ENCODE peak calls at places on chromosomes 2 and 18, in six cellular contexts. C is substantia nigra; K is stomach; L is PC-3; Y is CD4-positive, alpha-beta T cell; S is AG04450. H is an unnamed sample.

GRCh38 chr18:78927156-78927555 is 52.5 kb upstream of the SALL3 start:
- DNase-seq in L (no peak), K (no peak), Y (no peak), C (no peak), S (no peak), H (no peak)

GRCh38 chr18:59024829-59025228 is 114.9 kb upstream of the SEC11C start:
- DNase-seq in K (no peak), Y (no peak), L (no peak), C (no peak), S (peak; percentile 33), H (no peak)

GRCh38 chr2:42976400-42976799 is 184.0 kb upstream of the HAAO start:
- DNase-seq in Y (no peak), S (no peak), K (no peak), L (no peak), C (no peak), H (no peak)

GRCh38 chr2:214201892-214202291 is 209.0 kb upstream of the VWC2L start:
- DNase-seq in Y (no peak), K (no peak), S (no peak), L (no peak), C (no peak), H (no peak)

GRCh38 chr18:5052491-5052890 is 144.6 kb downstream of the AKAIN1 start:
- DNase-seq in L (no peak), Y (no peak), C (no peak), K (no peak), S (no peak), H (peak; percentile 2)

GRCh38 chr2:172179045-172179742 is 76.5 kb upstream of the DLX2 start:
- DNase-seq in S (no peak), C (no peak), Y (no peak), L (peak; percentile 88), K (no peak), H (no peak)

GRCh38 chr2:186558512-186559276 is 31.2 kb upstream of the ITGAV start:
- DNase-seq in Y (no peak), L (peak; percentile 12), C (no peak), S (no peak), K (no peak), H (no peak)

GRCh38 chr18:67217551-67218166 is 298.9 kb downstream of the DSEL start:
- DNase-seq in S (peak; percentile 61), C (no peak), K (peak; percentile 42), Y (peak; percentile 37), L (peak; percentile 73), H (no peak)

GRCh38 chr2:2184549-2185249 is 146.4 kb downstream of the MYT1L start:
- DNase-seq in L (no peak), Y (no peak), K (no peak), C (no peak), S (no peak), H (peak; percentile 42)

GRCh38 chr2:232483296-232483922 is 4.2 kb downstream of the ECEL1 start:
- DNase-seq in S (no peak), L (no peak), C (no peak), Y (no peak), K (no peak), H (no peak)

GRCh38 chr2:42964444-42965081 is 172.2 kb upstream of the HAAO start:
- DNase-seq in S (peak; percentile 90), K (no peak), Y (no peak), L (peak; percentile 78), C (no peak), H (peak; percentile 27)

GRCh38 chr2:12424820-12425219 is 291.9 kb upstream of the TRIB2 start:
- DNase-seq in L (no peak), Y (no peak), K (peak; percentile 87), C (no peak), S (no peak), H (no peak)

GRCh38 chr2:121532347-121532766 is 1.7 kb downstream of the RNU4ATAC start:
- DNase-seq in S (peak; percentile 23), Y (no peak), C (no peak), K (no peak), L (no peak), H (no peak)

GRCh38 chr2:74587664-74588277 is 33.3 kb downstream of the DOK1 start:
- DNase-seq in C (no peak), Y (peak; percentile 40), S (no peak), K (peak; percentile 69), L (peak; percentile 83), H (peak; percentile 15)

GRCh38 chr2:22817197-22817596 is 567.8 kb upstream of the KLHL29 start:
- DNase-seq in K (no peak), L (peak; percentile 25), Y (no peak), C (no peak), S (no peak), H (no peak)

GRCh38 chr2:172985139-172985874 is 90.3 kb upstream of the MAP3K20 start:
- DNase-seq in S (no peak), L (peak; percentile 96), Y (no peak), K (peak; percentile 53), C (no peak), H (no peak)

DNA sequence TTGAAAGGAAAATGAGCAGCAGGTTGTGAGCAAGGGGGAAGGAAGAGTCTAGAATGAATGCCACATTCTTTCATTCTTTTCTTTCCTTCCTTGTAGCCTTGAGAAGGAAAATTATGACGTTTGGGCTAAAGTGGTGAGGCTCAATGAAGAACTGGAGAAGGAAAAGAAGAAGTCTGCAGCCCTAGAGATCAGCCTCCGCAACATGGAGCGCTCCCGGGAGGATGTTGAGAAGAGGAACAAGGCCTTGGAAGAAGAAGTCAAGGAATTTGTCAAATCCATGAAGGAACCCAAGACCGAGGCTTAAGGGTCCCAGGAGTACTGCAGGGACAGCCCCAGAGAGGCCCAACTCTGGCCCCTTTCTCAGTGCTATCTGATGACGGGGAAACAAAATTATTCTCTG is 45.3 kb downstream of the BMP10 start:
- DNase-seq in C (no peak), Y (no peak), S (no peak), L (no peak), K (no peak), H (no peak)
- H3K27ac ChIP-seq in C (no peak overlapping the region), Y (no peak overlapping the region), S (no peak overlapping the region), L (no peak overlapping the region), K (no peak overlapping the region), H (no peak overlapping the region)

GRCh38 chr2:134739879-134740301 is 21.1 kb upstream of the TMEM163 start:
- DNase-seq in L (peak; percentile 25), Y (no peak), K (no peak), S (no peak), C (no peak), H (no peak)
- H3K27ac ChIP-seq in L (peak overlapping the region; percentile 23), Y (no peak overlapping the region), K (peak overlapping the region; percentile 5), S (no peak overlapping the region), C (no peak overlapping the region), H (no peak overlapping the region)

DNA sequence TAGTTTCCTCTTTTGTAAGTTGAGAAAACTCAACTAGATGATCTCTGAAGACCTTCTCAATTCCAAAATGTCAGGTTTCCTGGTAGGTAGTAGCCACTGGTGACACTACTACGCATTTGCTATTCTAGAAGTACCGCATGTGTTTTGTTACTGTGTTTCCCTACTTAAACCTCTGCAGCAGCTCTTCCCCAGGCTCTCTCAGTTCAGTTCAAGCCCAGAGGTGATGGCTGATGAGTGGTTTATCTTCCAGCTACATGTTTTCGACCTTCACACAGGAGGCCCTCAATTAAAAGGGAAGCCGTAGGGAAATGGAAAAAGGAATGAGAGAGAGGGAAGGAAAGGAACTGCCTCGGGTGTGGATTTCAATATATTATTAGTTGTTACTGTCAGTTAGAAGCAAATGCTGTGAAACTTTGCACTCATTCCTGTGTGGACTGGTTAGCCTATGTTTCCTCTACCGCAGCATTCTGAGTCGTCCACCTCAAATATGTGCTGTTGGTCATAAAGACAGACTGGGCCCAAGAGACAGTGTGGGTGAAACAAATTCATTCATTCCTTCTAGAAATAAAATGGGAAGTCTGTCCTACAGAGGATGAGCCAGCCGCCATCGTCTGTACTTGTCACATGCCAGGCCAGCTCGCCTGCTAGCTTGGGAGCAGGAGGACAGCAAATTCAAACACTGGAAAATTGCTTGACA is 455.2 kb upstream of the RAB12 start:
- DNase-seq in C (no peak), Y (no peak), K (no peak), L (peak; percentile 67), S (no peak), H (no peak)
- H3K27ac ChIP-seq in C (no peak overlapping the region), Y (no peak overlapping the region), K (no peak overlapping the region), L (no peak overlapping the region), S (no peak overlapping the region), H (no peak overlapping the region)

DNA sequence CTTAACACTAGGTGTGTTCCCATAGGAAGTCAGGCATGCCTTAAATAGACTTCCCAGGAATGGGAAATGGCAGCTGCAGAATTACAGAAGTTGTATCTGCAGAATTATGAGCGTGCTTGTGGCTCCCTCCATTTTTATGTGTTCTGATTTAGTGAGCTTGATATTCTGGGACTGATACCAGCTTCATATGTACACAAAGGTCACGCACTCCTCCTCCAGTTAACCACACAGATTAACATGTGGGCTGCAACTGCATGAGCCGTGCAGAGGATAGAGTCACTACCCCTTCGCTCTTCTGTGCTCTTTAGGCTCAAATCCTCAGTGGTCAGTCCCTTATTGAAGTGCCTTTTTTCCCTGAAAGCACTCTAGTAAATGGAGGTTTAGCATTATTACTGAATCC is 238.1 kb downstream of the PRKCE start:
- DNase-seq in Y (no peak), C (no peak), L (no peak), K (no peak), S (no peak), H (no peak)
- H3K27ac ChIP-seq in Y (no peak overlapping the region), C (no peak overlapping the region), L (no peak overlapping the region), K (peak overlapping the region; percentile 25), S (no peak overlapping the region), H (no peak overlapping the region)

DNA sequence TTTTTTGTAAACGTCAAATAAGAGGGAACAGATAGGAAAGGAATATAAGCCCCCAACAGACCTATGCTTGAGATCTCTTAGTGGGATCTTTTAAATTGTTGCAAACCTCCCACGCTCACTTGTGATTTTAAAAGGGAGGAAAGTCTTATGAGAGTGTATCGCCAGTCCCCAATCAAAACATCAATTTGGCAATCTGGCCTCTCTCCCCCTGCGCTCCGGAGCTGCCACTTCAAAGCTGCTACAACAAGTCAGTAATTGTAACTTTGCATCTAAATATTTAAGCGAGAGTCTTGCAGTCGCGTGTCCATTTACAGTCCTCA is 8.5 kb downstream of the PAX3 start:
- DNase-seq in Y (no peak), S (no peak), K (no peak), L (no peak), C (no peak), H (no peak)
- H3K27ac ChIP-seq in Y (no peak overlapping the region), S (no peak overlapping the region), K (no peak overlapping the region), L (no peak overlapping the region), C (no peak overlapping the region), H (no peak overlapping the region)